ENCODE peak calls at places on chromosomes 11 and 22, in seven cellular contexts. T is H1, N is H9, R is neuronal stem cell, L is mesendoderm, D is mesenchymal stem cell, W is trophoblast cell. K is an unnamed sample.

GRCh38 chr11:1639102-1639620 is 9.6 kb downstream of the KRTAP5-5 start:
- DNase-seq in T (no peak), N (no peak), R (no peak), L (no peak), D (no peak), W (no peak), K (no peak)

GRCh38 chr11:131581006-131581405 is 210.6 kb downstream of the NTM start:
- DNase-seq in T (no peak), N (no peak), R (no peak), L (no peak), D (no peak), W (no peak), K (no peak)

GRCh38 chr11:120139316-120140069 is 1.6 kb upstream of the TRIM29 start:
- DNase-seq in T (peak; percentile 40), N (peak; percentile 31), R (no peak), L (no peak), D (no peak), W (no peak), K (no peak)

GRCh38 chr11:128324531-128325141 is 262.7 kb downstream of the ETS1 start:
- DNase-seq in T (no peak), N (no peak), R (no peak), L (no peak), D (no peak), W (no peak), K (no peak)

GRCh38 chr11:60625262-60625661 is 74.2 kb upstream of the MS4A8 start:
- DNase-seq in T (no peak), N (peak; percentile 47), R (no peak), L (peak; percentile 83), D (peak; percentile 1), W (no peak), K (peak; percentile 23)

GRCh38 chr22:44583076-44583760 is 85.2 kb upstream of the RTL6 start:
- DNase-seq in T (no peak), N (peak; percentile 21), R (no peak), L (no peak), D (no peak), W (no peak), K (peak; percentile 32)

GRCh38 chr11:9228086-9228485 is 37.1 kb downstream of the DENND5A start:
- DNase-seq in T (peak; percentile 35), N (peak; percentile 18), R (no peak), L (peak; percentile 95), D (no peak), W (no peak), K (no peak)

GRCh38 chr11:117877120-117877784 is 794 bp upstream of the FXYD6 start:
- DNase-seq in T (no peak), N (peak; percentile 50), R (no peak), L (no peak), D (peak; percentile 62), W (no peak), K (no peak)

GRCh38 chr11:44623716-44624491 is 58.4 kb downstream of the CD82 start:
- DNase-seq in T (peak; percentile 42), N (peak; percentile 20), R (no peak), L (no peak), D (no peak), W (no peak), K (peak; percentile 43)

GRCh38 chr22:50112151-50113118 is 22.6 kb downstream of the MOV10L1 start:
- DNase-seq in T (no peak), N (no peak), R (no peak), L (peak; percentile 9), D (peak; percentile 89), W (no peak), K (peak; percentile 86)

GRCh38 chr11:63502252-63502820 is 3.5 kb upstream of the LGALS12 start:
- DNase-seq in T (no peak), N (no peak), R (no peak), L (peak; percentile 28), D (no peak), W (no peak), K (no peak)

GRCh38 chr11:22830082-22830414 is 447 bp upstream of the SVIP start:
- DNase-seq in T (no peak), N (no peak), R (no peak), L (no peak), D (no peak), W (no peak), K (no peak)
- H3K23ac ChIP-seq in T (no peak overlapping the region), N (no peak overlapping the region), R (no peak overlapping the region), L (no peak overlapping the region), D (no peak overlapping the region), W (no peak overlapping the region), K (no peak overlapping the region)

GRCh38 chr11:134659882-134660281 is 247.8 kb upstream of the B3GAT1 start:
- DNase-seq in T (peak; percentile 11), N (peak; percentile 12), R (no peak), L (no peak), D (no peak), W (no peak), K (no peak)
- H3K23ac ChIP-seq in T (no peak overlapping the region), N (no peak overlapping the region), R (no peak overlapping the region), L (no peak overlapping the region), D (no peak overlapping the region), W (no peak overlapping the region), K (no peak overlapping the region)

GRCh38 chr11:82267186-82267585 is 466.5 kb downstream of the FAM181B start:
- DNase-seq in T (no peak), N (no peak), R (no peak), L (no peak), D (no peak), W (no peak), K (no peak)
- H3K23ac ChIP-seq in T (no peak overlapping the region), N (no peak overlapping the region), R (no peak overlapping the region), L (no peak overlapping the region), D (no peak overlapping the region), W (no peak overlapping the region), K (no peak overlapping the region)

GRCh38 chr11:87352759-87353707 is 315.3 kb downstream of the TMEM135 start:
- DNase-seq in T (peak; percentile 99), N (peak; percentile 89), R (peak; percentile 75), L (peak; percentile 83), D (peak; percentile 76), W (peak; percentile 62), K (peak; percentile 64)
- H3K23ac ChIP-seq in T (no peak overlapping the region), N (no peak overlapping the region), R (no peak overlapping the region), L (no peak overlapping the region), D (no peak overlapping the region), W (no peak overlapping the region), K (peak overlapping the region; percentile 51)

GRCh38 chr11:79506124-79506523 is 65.3 kb upstream of the TENM4 start:
- DNase-seq in T (no peak), N (no peak), R (no peak), L (no peak), D (no peak), W (no peak), K (no peak)
- H3K23ac ChIP-seq in T (no peak overlapping the region), N (no peak overlapping the region), R (no peak overlapping the region), L (no peak overlapping the region), D (no peak overlapping the region), W (no peak overlapping the region), K (no peak overlapping the region)

GRCh38 chr22:37910863-37911262 is 4.8 kb downstream of the MICALL1 start:
- DNase-seq in T (no peak), N (no peak), R (no peak), L (no peak), D (no peak), W (no peak), K (no peak)

GRCh38 chr22:37913233-37913721 is 7.2 kb downstream of the MICALL1 start:
- DNase-seq in T (no peak), N (no peak), R (no peak), L (no peak), D (no peak), W (no peak), K (no peak)

GRCh38 chr22:37911273-37911672 is 5.2 kb downstream of the MICALL1 start:
- DNase-seq in T (no peak), N (no peak), R (no peak), L (peak; percentile 74), D (no peak), W (no peak), K (no peak)

GRCh38 chr22:37911697-37912096 is 5.6 kb downstream of the MICALL1 start:
- DNase-seq in T (no peak), N (no peak), R (no peak), L (no peak), D (no peak), W (no peak), K (no peak)

GRCh38 chr22:37912171-37912570 is 6.1 kb downstream of the MICALL1 start:
- DNase-seq in T (no peak), N (no peak), R (no peak), L (no peak), D (no peak), W (no peak), K (no peak)
- H3K23ac ChIP-seq in T (no peak overlapping the region), N (no peak overlapping the region), R (no peak overlapping the region), L (no peak overlapping the region), D (no peak overlapping the region), W (no peak overlapping the region), K (no peak overlapping the region)

GRCh38 chr22:19508024-19508776 is 16.0 kb downstream of the CLDN5 start:
- DNase-seq in T (no peak), N (no peak), R (no peak), L (no peak), D (no peak), W (no peak), K (no peak)
- H3K23ac ChIP-seq in T (no peak overlapping the region), N (no peak overlapping the region), R (no peak overlapping the region), L (no peak overlapping the region), D (no peak overlapping the region), W (no peak overlapping the region), K (no peak overlapping the region)

GRCh38 chr11:125273519-125274000 is 109.0 kb downstream of the PKNOX2 start:
- DNase-seq in T (no peak), N (no peak), R (no peak), L (no peak), D (no peak), W (no peak), K (no peak)

GRCh38 chr11:125276635-125277008 is 112.1 kb downstream of the PKNOX2 start:
- DNase-seq in T (no peak), N (no peak), R (no peak), L (no peak), D (no peak), W (no peak), K (no peak)

GRCh38 chr11:125274774-125275173 is 110.2 kb downstream of the PKNOX2 start:
- DNase-seq in T (no peak), N (no peak), R (no peak), L (no peak), D (no peak), W (no peak), K (no peak)

GRCh38 chr11:125274309-125274708 is 109.8 kb downstream of the PKNOX2 start:
- DNase-seq in T (no peak), N (no peak), R (no peak), L (no peak), D (no peak), W (no peak), K (no peak)

DNA sequence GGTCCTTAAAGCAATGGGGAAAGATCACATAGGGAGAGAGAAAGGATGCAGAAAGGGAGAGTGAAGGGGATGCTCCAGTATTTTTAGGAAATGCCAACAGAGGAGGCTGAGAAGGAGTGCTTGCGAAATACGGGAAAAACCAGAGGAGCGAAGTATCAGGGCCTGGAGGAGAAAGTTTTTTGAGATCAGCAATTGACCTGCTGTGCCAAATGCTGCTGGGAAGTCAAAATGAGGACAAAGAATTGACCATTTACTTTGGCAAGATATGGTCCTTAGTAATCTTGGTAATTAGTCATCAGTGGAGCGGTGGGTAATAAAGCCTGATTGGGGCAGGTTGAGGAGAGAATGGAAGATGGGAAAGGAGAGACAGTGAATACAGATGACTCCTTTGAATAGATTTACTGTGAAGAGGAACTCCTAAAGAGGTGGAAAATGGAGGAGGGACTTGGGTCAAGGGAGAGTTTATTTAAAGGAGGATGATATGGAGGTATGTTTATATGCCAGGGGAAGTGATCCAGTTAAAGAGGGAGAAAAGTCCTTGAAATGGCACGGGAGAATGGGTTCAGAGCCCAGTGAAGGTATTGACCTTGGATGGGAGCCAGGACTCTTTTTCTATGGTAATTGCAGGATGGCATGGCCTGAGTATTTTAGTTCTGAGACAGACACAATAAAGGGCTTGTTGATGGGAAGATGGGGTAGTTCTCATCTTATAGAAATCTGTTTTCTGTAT is 111.5 kb downstream of the PKNOX2 start:
- DNase-seq in T (no peak), N (no peak), R (no peak), L (no peak), D (peak; percentile 41), W (no peak), K (peak; percentile 64)
- H3K23ac ChIP-seq in T (no peak overlapping the region), N (no peak overlapping the region), R (no peak overlapping the region), L (no peak overlapping the region), D (no peak overlapping the region), W (no peak overlapping the region), K (no peak overlapping the region)

K was measured in IMR-90.